ENCODE peak calls at places on chromosomes 7 and 10, in six cellular contexts. F is astrocyte; J is activated T-cell treated with anti-CD3 and anti-CD28 coated beads for 1 hour; X is fibroblast of the aortic adventitia; Z is PC-9; K is activated CD4-positive, alpha-beta T cell treated with anti-CD3 and anti-CD28 coated beads, Interleukin-2, amount 50 U/mL, for 48 hours. V is an unnamed sample.

GRCh38 chr7:5692112-5692844 is 89.2 kb downstream of the RNF216 start:
- DNase-seq in F (peak), J (no peak), X (peak), Z (peak), K (peak), V (peak)

GRCh38 chr10:54800677-54801480 is at the start of gene PCDH15:
- DNase-seq in F (peak), J (no peak), X (no peak), Z (no peak), K (no peak), V (peak)

GRCh38 chr10:126500185-126500584 is 111.9 kb upstream of the ADAM12 start:
- DNase-seq in F (peak), J (no peak), X (no peak), Z (no peak), K (no peak), V (no peak)

GRCh38 chr10:101536800-101537199 is 51.3 kb downstream of the POLL start:
- DNase-seq in F (no peak), J (no peak), X (peak), Z (no peak), K (no peak), V (no peak)

GRCh38 chr7:113285411-113285810 is 167.1 kb upstream of the SMIM30 start:
- DNase-seq in F (peak), J (no peak), X (no peak), Z (no peak), K (no peak), V (no peak)

GRCh38 chr10:116274141-116274861 is 1.3 kb upstream of the GFRA1 start:
- DNase-seq in F (no peak), J (no peak), X (no peak), Z (no peak), K (no peak), V (no peak)

GRCh38 chr7:41912851-41913580 is 210.1 kb upstream of the INHBA start:
- DNase-seq in F (peak), J (no peak), X (no peak), Z (no peak), K (no peak), V (no peak)

GRCh38 chr7:93147358-93147757 is 827 bp downstream of the SAMD9L start:
- DNase-seq in F (peak), J (peak), X (peak), Z (peak), K (peak), V (peak)

GRCh38 chr10:49363309-49364031 is 32.4 kb downstream of the DRGX start:
- DNase-seq in F (no peak), J (no peak), X (no peak), Z (no peak), K (no peak), V (no peak)

GRCh38 chr7:82594665-82595064 is 151.1 kb upstream of the CACNA2D1 start:
- DNase-seq in F (no peak), J (no peak), X (no peak), Z (no peak), K (no peak), V (no peak)

GRCh38 chr10:80284522-80284921 is 4.9 kb downstream of the MAT1A start:
- DNase-seq in F (no peak), J (no peak), X (no peak), Z (no peak), K (no peak), V (no peak)

GRCh38 chr7:17234398-17235021 is 63.9 kb upstream of the AHR start:
- DNase-seq in F (peak), J (peak), X (peak), Z (peak), K (peak), V (no peak)

GRCh38 chr7:10708447-10708846 is 265.2 kb upstream of the PHF14 start:
- DNase-seq in F (no peak), J (no peak), X (no peak), Z (no peak), K (no peak), V (no peak)

GRCh38 chr7:1550005-1550845 is 5.8 kb downstream of the TMEM184A start:
- DNase-seq in F (no peak), J (no peak), X (no peak), Z (no peak), K (no peak), V (no peak)

GRCh38 chr7:12549106-12549505 is 21.4 kb upstream of the SCIN start:
- DNase-seq in F (peak), J (no peak), X (peak), Z (no peak), K (no peak), V (no peak)

GRCh38 chr10:49105076-49105475 is 10.2 kb downstream of the VSTM4 start:
- DNase-seq in F (no peak), J (no peak), X (no peak), Z (no peak), K (no peak), V (no peak)

GRCh38 chr10:13346912-13347234 is 1.2 kb downstream of the SEPHS1 start:
- DNase-seq in F (no peak), J (no peak), X (peak), Z (no peak), K (no peak), V (no peak)

GRCh38 chr7:141157138-141157765 is 83.4 kb downstream of the TMEM178B start:
- DNase-seq in F (no peak), J (no peak), X (no peak), Z (no peak), K (no peak), V (no peak)

GRCh38 chr10:24871006-24871405 is 81.4 kb downstream of the PRTFDC1 start:
- DNase-seq in F (no peak), J (no peak), X (peak), Z (no peak), K (no peak), V (no peak)

GRCh38 chr7:66737667-66738066 is 2.9 kb upstream of the RABGEF1 start:
- DNase-seq in F (no peak), J (no peak), X (no peak), Z (no peak), K (no peak), V (no peak)

GRCh38 chr10:98186681-98187080 is 52.2 kb downstream of the R3HCC1L start:
- DNase-seq in F (peak), J (no peak), X (peak), Z (no peak), K (no peak), V (no peak)

GRCh38 chr10:63115732-63116383 is 17.3 kb upstream of the NRBF2 start:
- DNase-seq in F (peak), J (no peak), X (peak), Z (no peak), K (no peak), V (peak)

GRCh38 chr7:106070567-106071254 is 41.4 kb downstream of the SYPL1 start:
- DNase-seq in F (no peak), J (no peak), X (no peak), Z (no peak), K (no peak), V (no peak)

GRCh38 chr7:92669616-92670153 is 79.5 kb upstream of the FAM133B start:
- DNase-seq in F (peak), J (no peak), X (peak), Z (no peak), K (no peak), V (peak)

GRCh38 chr10:47340613-47341170 is 7.5 kb upstream of the RBP3 start:
- DNase-seq in F (no peak), J (peak), X (peak), Z (peak), K (peak), V (no peak)

GRCh38 chr10:92204238-92204637 is 86.6 kb downstream of the CPEB3 start:
- DNase-seq in F (no peak), J (no peak), X (no peak), Z (no peak), K (no peak), V (no peak)

GRCh38 chr7:128827971-128828711 is 2.1 kb upstream of the FLNC start:
- DNase-seq in F (peak), J (no peak), X (peak), Z (no peak), K (no peak), V (peak)

GRCh38 chr10:125795111-125795510 is 19.5 kb upstream of the MMP21 start:
- DNase-seq in F (no peak), J (no peak), X (peak), Z (no peak), K (no peak), V (peak)

GRCh38 chr10:49359349-49360231 is 36.3 kb downstream of the DRGX start:
- DNase-seq in F (no peak), J (no peak), X (peak), Z (no peak), K (no peak), V (peak)

GRCh38 chr10:33306126-33306525 is 28.3 kb downstream of the NRP1 start:
- DNase-seq in F (peak), J (no peak), X (peak), Z (no peak), K (no peak), V (no peak)